ENCODE peak calls at places on chromosomes 13 and 19, in ten cellular contexts. P is upper lobe of left lung, B is H1, C is stomach, L is tibial nerve, D is K562, U is ovary, A is A549, T is GM12878, V is SK-N-SH. X is an unnamed sample.

GRCh38 chr19:36488816-36489138 is 584 bp downstream of the ZNF566 start:
- DNase-seq in P (no peak), B (no peak), C (no peak), L (no peak), D (peak; percentile 50), U (no peak), A (no peak), T (no peak), V (peak; percentile 59), X (no peak)

GRCh38 chr13:114015608-114016295 is 41.9 kb upstream of the C13orf46 start:
- DNase-seq in P (peak; percentile 75), B (no peak), C (peak; percentile 64), L (peak; percentile 60), D (no peak), U (no peak), A (no peak), T (no peak), V (no peak), X (no peak)

GRCh38 chr13:40679586-40679985 is 13.1 kb upstream of the FOXO1 start:
- DNase-seq in P (no peak), B (no peak), C (no peak), L (no peak), D (no peak), U (no peak), A (no peak), T (no peak), V (no peak), X (no peak)

GRCh38 chr13:44710576-44710975 is 134.4 kb upstream of the TSC22D1 start:
- DNase-seq in P (no peak), B (no peak), C (no peak), L (no peak), D (no peak), U (no peak), A (peak; percentile 49), T (peak; percentile 5), V (no peak), X (no peak)

GRCh38 chr19:38848299-38849146 is 1.3 kb downstream of the HNRNPL start:
- DNase-seq in P (no peak), B (no peak), C (no peak), L (no peak), D (peak; percentile 14), U (no peak), A (no peak), T (no peak), V (no peak), X (no peak)

GRCh38 chr13:73321039-73321438 is 262.2 kb downstream of the KLF5 start:
- DNase-seq in P (no peak), B (no peak), C (no peak), L (no peak), D (no peak), U (no peak), A (no peak), T (no peak), V (no peak), X (no peak)

GRCh38 chr13:48483589-48483988 is 49.3 kb downstream of the RCBTB2 start:
- DNase-seq in P (no peak), B (no peak), C (no peak), L (no peak), D (no peak), U (no peak), A (no peak), T (no peak), V (no peak), X (no peak)

GRCh38 chr19:55391702-55392615 is 6.2 kb downstream of the RPL28 start:
- DNase-seq in P (no peak), B (no peak), C (no peak), L (no peak), D (no peak), U (no peak), A (no peak), T (no peak), V (peak; percentile 25), X (no peak)

GRCh38 chr13:111212517-111212873 is 97.4 kb downstream of the ARHGEF7 start:
- DNase-seq in P (no peak), B (no peak), C (no peak), L (no peak), D (no peak), U (no peak), A (no peak), T (no peak), V (no peak), X (no peak)

GRCh38 chr13:111210488-111210887 is 95.4 kb downstream of the ARHGEF7 start:
- DNase-seq in P (no peak), B (no peak), C (no peak), L (no peak), D (no peak), U (no peak), A (no peak), T (no peak), V (no peak), X (no peak)

GRCh38 chr13:111210945-111211469 is 95.9 kb downstream of the ARHGEF7 start:
- DNase-seq in P (no peak), B (no peak), C (no peak), L (no peak), D (no peak), U (no peak), A (no peak), T (no peak), V (no peak), X (no peak)

GRCh38 chr13:111210082-111210481 is 95.0 kb downstream of the ARHGEF7 start:
- DNase-seq in P (no peak), B (no peak), C (no peak), L (no peak), D (no peak), U (no peak), A (no peak), T (no peak), V (no peak), X (no peak)

DNA sequence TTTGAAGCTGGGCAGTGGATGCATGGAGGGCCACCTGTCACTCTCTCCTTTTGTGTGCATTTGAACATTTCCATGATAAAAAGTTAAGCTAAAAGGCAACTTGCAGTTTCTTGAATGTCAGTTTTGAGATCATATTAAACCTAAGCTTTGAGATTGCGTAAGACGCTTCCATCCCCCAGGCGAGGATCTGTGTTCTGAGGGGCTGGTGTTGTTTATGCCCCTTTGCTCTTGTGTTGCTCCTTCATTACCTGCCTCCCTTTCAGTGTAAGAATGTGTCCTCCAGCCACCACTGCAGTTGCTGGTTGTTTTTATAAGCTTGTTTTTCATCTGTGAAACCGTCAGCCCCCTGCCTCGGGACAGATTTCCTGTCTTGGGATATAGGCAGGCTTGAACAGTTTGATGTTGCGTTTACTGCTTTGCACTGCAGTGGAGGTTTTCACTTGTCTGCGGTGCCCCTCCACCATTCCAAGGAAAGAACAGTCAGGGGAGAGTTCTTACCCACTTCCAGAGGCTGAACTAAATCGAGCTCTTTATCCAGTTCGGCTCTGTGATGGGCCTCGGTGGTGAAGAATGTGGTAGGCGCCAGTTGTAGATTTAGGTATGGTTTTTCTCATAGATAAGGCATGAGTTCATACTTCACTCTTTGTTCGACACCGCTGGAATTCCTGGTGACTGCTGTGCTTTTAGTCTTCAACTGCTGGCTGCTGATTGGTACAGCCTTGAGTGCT is 96.8 kb downstream of the ARHGEF7 start:
- DNase-seq in P (no peak), B (peak; percentile 57), C (no peak), L (no peak), D (no peak), U (no peak), A (no peak), T (no peak), V (no peak), X (no peak)
- H3K4me1 ChIP-seq in P (peaks cover 41% of the 10 kb centered on the region), B (peaks cover 47% of the 10 kb centered on the region), C (peaks cover 83% of the 10 kb centered on the region), L (peaks cover 12% of the 10 kb centered on the region), D (peaks cover 12% of the 10 kb centered on the region), U (peaks cover 9% of the 10 kb centered on the region), A (peaks cover 7% of the 10 kb centered on the region), T (peaks cover 7% of the 10 kb centered on the region), V (peaks cover 18% of the 10 kb centered on the region), X (peaks cover 68% of the 10 kb centered on the region)

DNA sequence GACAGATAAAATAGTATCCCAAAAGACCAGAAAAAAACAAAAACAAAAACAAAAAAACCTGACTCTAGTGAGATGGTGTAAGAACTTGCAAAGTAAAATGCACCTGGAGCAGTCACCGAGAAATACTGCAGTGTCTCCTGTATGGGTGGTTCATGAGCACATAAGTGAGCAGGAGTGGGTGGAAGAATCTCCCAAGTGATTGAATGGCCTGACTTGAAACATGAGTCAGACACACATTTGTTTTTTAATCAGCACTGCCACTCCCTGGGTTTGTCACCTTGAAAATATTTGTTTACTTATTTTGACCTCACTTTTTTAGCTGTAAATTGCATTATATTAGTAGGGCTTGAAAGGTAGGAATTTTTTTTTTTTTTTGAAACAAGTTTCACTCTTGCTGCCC is 2.0 kb downstream of the ZNF431 start:
- DNase-seq in P (no peak), B (no peak), C (no peak), L (no peak), D (no peak), U (no peak), A (no peak), T (no peak), V (no peak), X (no peak)
- TF ChIP-seq EP300 in P (no peak), B (no peak), C (no peak), L (no peak), D (no peak), U (no peak), A (no peak), T (no peak), V (no peak), X (no peak)

GRCh38 chr19:1850809-1851544 is 2.7 kb upstream of the REXO1 start:
- DNase-seq in P (no peak), B (no peak), C (no peak), L (no peak), D (no peak), U (no peak), A (no peak), T (no peak), V (no peak), X (no peak)

GRCh38 chr19:1853295-1854031 is 5.2 kb upstream of the REXO1 start:
- DNase-seq in P (peak; percentile 96), B (no peak), C (peak; percentile 90), L (peak; percentile 51), D (peak; percentile 58), U (peak; percentile 59), A (peak; percentile 89), T (peak; percentile 43), V (peak; percentile 85), X (no peak)

GRCh38 chr19:1852294-1852646 is 4.0 kb upstream of the REXO1 start:
- DNase-seq in P (peak; percentile 81), B (no peak), C (no peak), L (no peak), D (no peak), U (no peak), A (no peak), T (no peak), V (no peak), X (no peak)

GRCh38 chr19:1852729-1853128 is 4.4 kb upstream of the REXO1 start:
- DNase-seq in P (no peak), B (no peak), C (no peak), L (no peak), D (no peak), U (no peak), A (no peak), T (no peak), V (no peak), X (no peak)

DNA sequence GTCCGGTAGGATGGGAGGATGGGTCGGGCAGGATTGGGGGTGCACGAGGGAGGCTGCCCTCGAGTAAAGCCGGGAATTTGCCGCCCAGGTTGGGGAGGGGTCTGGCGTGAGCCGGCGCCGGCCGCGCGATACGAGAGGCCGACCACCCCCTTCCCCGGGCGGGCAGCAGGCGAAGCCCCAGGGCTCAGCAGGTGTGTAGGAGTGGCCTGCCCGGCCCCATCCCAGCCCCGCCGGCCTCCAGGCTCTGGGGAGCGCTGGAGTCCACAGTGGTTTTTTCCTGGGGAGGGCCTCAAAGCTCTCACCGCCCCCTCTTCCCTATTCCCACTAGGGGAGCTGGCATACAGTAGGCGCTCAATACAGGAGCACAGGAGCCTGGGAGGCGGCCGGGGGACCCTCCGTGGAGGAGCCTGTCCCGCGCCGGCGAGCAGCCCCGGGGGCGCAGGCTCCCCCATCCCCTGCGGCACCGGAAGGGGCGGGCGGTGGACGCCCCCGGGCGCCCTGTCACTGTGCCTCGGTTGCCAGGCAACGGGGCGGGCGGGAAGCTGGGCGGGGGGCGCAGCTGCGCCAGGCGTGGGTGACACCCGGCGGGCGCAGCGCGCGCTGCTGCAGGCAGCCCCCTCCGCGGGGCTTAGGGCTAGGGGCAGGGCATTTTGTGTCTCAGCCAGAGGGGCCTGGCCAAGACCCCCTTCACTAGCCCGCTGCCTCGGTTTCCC is 3.5 kb upstream of the REXO1 start:
- DNase-seq in P (peak; percentile 85), B (no peak), C (no peak), L (no peak), D (no peak), U (no peak), A (no peak), T (no peak), V (no peak), X (no peak)
- H3K4me1 ChIP-seq in P (peaks cover 70% of the 10 kb centered on the region), B (peaks cover 40% of the 10 kb centered on the region), C (peaks cover 75% of the 10 kb centered on the region), L (peaks cover 50% of the 10 kb centered on the region), D (peaks cover 82% of the 10 kb centered on the region), U (peaks cover 10% of the 10 kb centered on the region), A (peaks cover 47% of the 10 kb centered on the region), T (peaks cover 30% of the 10 kb centered on the region), V (peaks cover 20% of the 10 kb centered on the region), X (peaks cover 49% of the 10 kb centered on the region)

GRCh38 chr13:74979703-74980102 is 502.3 kb downstream of the TBC1D4 start:
- DNase-seq in P (no peak), B (no peak), C (no peak), L (no peak), D (no peak), U (no peak), A (no peak), T (no peak), V (peak; percentile 11), X (no peak)
- TF ChIP-seq EP300 in P (no peak), B (no peak), C (no peak), L (no peak), D (no peak), U (no peak), A (no peak), T (no peak), V (no peak), X (no peak)